ENCODE peak calls at places on chromosomes 11 and 22, in eight cellular contexts. A is RWPE2, Q is progenitor cell of endocrine pancreas, D is GM06990, C is brain microvascular endothelial cell, N is heart left ventricle, F is neural crest cell, K is SK-N-SH. W is an unnamed sample.
A peak's percentile ranks its signal among the peaks of the same experiment; 100 is the strongest.

GRCh38 chr11:69930081-69931059 is 111.2 kb upstream of the FGF3 start:
- DNase-seq in A (peak; percentile 45), Q (no peak), D (no peak), C (no peak), N (no peak), F (no peak), K (no peak), W (no peak)

GRCh38 chr11:17743026-17743807 is 8.6 kb downstream of the KCNC1 start:
- DNase-seq in A (peak; percentile 33), Q (no peak), D (no peak), C (no peak), N (no peak), F (no peak), K (no peak), W (no peak)

GRCh38 chr11:47987310-47987709 is 7.0 kb downstream of the PTPRJ start:
- DNase-seq in A (no peak), Q (no peak), D (no peak), C (no peak), N (no peak), F (no peak), K (no peak), W (no peak)

GRCh38 chr11:15829312-15829711 is 527.0 kb downstream of the SOX6 start:
- DNase-seq in A (no peak), Q (no peak), D (no peak), C (no peak), N (no peak), F (no peak), K (no peak), W (no peak)

GRCh38 chr11:4957396-4957795 is 1.9 kb upstream of the OR51A2 start:
- DNase-seq in A (no peak), Q (no peak), D (no peak), C (no peak), N (no peak), F (no peak), K (no peak), W (no peak)

GRCh38 chr11:15673408-15673811 is 558.7 kb downstream of the INSC start:
- DNase-seq in A (no peak), Q (no peak), D (no peak), C (no peak), N (peak; percentile 21), F (no peak), K (no peak), W (no peak)

GRCh38 chr22:21032037-21032842 is at the start of gene SLC7A4:
- DNase-seq in A (no peak), Q (no peak), D (no peak), C (no peak), N (no peak), F (no peak), K (peak; percentile 64), W (no peak)

GRCh38 chr11:37916331-37916730 is 1318.3 kb upstream of the RAG2 start:
- DNase-seq in A (no peak), Q (no peak), D (no peak), C (peak; percentile 47), N (no peak), F (no peak), K (no peak), W (no peak)

GRCh38 chr11:9759519-9760179 is 95.8 kb downstream of the SWAP70 start:
- DNase-seq in A (peak; percentile 96), Q (no peak), D (peak; percentile 69), C (peak; percentile 100), N (peak; percentile 81), F (no peak), K (peak; percentile 47), W (peak; percentile 82)

GRCh38 chr11:89491141-89491690 is at the start of gene NOX4:
- DNase-seq in A (peak; percentile 31), Q (peak; percentile 62), D (no peak), C (peak; percentile 42), N (peak; percentile 47), F (peak; percentile 63), K (peak; percentile 91), W (no peak)

GRCh38 chr11:115523727-115524399 is 19.6 kb upstream of the CADM1 start:
- DNase-seq in A (no peak), Q (no peak), D (no peak), C (no peak), N (no peak), F (no peak), K (no peak), W (no peak)

GRCh38 chr11:15852179-15852578 is 504.2 kb downstream of the SOX6 start:
- DNase-seq in A (no peak), Q (no peak), D (no peak), C (peak; percentile 27), N (no peak), F (no peak), K (no peak), W (no peak)

GRCh38 chr11:72684236-72684912 is 10.2 kb upstream of the PDE2A start:
- DNase-seq in A (no peak), Q (peak; percentile 43), D (peak; percentile 49), C (peak; percentile 57), N (peak; percentile 59), F (peak; percentile 46), K (peak; percentile 76), W (peak; percentile 40)

GRCh38 chr22:32177221-32177765 is 18.2 kb upstream of the C22orf42 start:
- DNase-seq in A (no peak), Q (no peak), D (no peak), C (no peak), N (no peak), F (no peak), K (no peak), W (no peak)

DNA sequence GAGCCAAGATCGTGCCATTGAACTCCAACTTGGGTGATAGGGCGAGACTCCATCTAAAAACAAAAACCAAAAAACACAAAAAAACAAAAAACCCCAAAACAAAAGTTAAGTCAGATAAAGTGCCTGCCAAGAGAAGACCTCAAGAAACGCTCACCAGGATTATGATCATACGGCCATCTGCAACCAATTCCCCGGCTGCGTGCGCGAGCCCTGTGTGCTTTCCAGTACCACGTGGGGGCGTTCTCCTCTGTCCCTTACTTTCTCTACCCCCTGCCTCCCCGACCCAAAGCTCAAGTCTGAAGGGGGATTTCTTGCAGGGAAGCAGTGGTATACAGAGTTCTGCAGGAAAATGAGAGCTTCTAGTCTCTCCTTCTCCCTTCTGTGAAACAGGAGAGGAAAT is 10.5 kb upstream of the RPS19BP1 start:
- DNase-seq in A (no peak), Q (no peak), D (no peak), C (no peak), N (no peak), F (peak; percentile 49), K (peak; percentile 72), W (no peak)
- TF ChIP-seq CTCF in A (peak; percentile 45), Q (peak; percentile 51), D (peak; percentile 63), C (peak; percentile 76), N (no peak), F (peak; percentile 57), K (peak; percentile 54), W (no peak)

GRCh38 chr22:37030560-37031281 is 11.2 kb downstream of the MPST start:
- DNase-seq in A (no peak), Q (no peak), D (no peak), C (no peak), N (no peak), F (no peak), K (peak; percentile 54), W (no peak)
- TF ChIP-seq CTCF in A (peak; percentile 25), Q (no peak), D (peak; percentile 25), C (no peak), N (no peak), F (no peak), K (peak; percentile 27), W (no peak)

GRCh38 chr11:14409891-14410290 is 50.9 kb upstream of the RRAS2 start:
- DNase-seq in A (no peak), Q (no peak), D (no peak), C (no peak), N (no peak), F (no peak), K (no peak), W (no peak)

GRCh38 chr11:14417186-14417585 is 58.2 kb upstream of the RRAS2 start:
- DNase-seq in A (no peak), Q (no peak), D (no peak), C (no peak), N (no peak), F (no peak), K (no peak), W (no peak)

GRCh38 chr11:14414470-14415461 is 55.8 kb upstream of the RRAS2 start:
- DNase-seq in A (no peak), Q (no peak), D (peak; percentile 22), C (no peak), N (no peak), F (no peak), K (no peak), W (peak; percentile 21)

GRCh38 chr11:14411818-14412217 is 52.8 kb upstream of the RRAS2 start:
- DNase-seq in A (peak; percentile 74), Q (no peak), D (no peak), C (no peak), N (no peak), F (no peak), K (no peak), W (no peak)

DNA sequence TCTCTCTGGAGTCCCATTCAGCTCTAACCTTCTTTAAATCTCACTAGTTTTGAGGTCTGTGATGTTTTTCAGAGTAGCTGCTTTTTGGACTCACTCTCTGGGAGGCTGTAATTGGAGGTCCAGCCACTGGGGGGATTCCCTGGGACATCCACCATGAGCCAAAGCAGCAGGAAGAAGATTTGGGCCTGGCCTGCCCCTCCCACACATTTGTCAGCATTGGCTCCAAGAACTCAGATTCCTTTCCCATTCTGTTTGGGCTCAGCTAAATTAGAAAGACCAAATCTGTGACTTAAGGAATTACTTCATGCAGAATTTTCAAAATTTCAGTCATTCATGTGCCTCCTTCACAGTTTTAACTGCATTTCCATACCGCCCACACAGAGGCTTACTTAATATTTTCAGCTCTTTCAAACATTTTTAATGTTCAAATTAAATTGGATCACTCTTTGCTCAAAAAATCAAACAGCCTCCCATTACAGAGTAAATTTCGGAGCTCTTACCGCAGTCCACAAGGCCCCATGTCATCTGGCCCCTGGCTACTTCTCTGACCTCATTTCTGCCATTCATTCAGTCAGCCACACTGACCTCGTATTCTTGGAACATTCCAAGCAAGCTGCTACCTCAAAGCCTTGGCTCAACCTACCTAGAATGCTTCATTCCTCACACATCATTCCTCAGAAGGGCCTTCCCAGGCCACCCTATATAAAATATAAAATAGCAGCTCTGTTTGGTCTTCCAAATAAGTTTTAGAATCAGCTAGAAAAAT is 54.5 kb upstream of the RRAS2 start:
- DNase-seq in A (no peak), Q (no peak), D (no peak), C (peak; percentile 51), N (peak; percentile 46), F (no peak), K (no peak), W (no peak)
- TF ChIP-seq CTCF in A (peak; percentile 14), Q (peak; percentile 16), D (peak; percentile 23), C (peak; percentile 66), N (peak; percentile 12), F (peak; percentile 46), K (peak; percentile 43), W (no peak)

GRCh38 chr11:783581-784015 is 6.3 kb downstream of the CEND1 start:
- DNase-seq in A (no peak), Q (peak; percentile 73), D (no peak), C (peak; percentile 62), N (peak; percentile 50), F (peak; percentile 77), K (peak; percentile 91), W (no peak)
- TF ChIP-seq CTCF in A (peak; percentile 78), Q (peak; percentile 84), D (peak; percentile 46), C (peak; percentile 91), N (peak; percentile 58), F (peak; percentile 84), K (peak; percentile 84), W (no peak)

DNA sequence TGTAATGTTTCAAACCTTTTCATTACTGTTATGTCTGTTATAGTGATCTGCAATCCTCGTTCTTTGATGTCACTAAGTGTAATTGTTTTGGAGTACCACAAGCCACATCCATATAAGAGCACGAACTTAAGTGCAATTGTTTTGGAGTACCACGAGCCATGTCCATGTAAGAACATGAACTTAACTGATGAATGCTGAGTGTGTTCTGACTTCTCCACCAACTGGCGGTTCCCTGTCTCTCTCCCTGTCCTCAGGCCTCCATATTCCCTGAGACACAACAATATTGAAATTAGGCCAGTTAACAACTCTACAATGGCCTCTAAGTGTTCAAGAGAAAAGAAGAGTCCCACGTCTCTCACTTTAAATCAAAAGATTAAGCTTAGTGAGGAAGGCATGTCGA is 23.5 kb downstream of the TESMIN start:
- DNase-seq in A (no peak), Q (no peak), D (no peak), C (no peak), N (no peak), F (no peak), K (no peak), W (no peak)
- TF ChIP-seq CTCF in A (no peak), Q (no peak), D (no peak), C (no peak), N (no peak), F (no peak), K (no peak), W (no peak)